ENCODE peak calls at places on chromosome 18, in ten cellular contexts. A, R, I, X, B, E, K, L, C and Z are unnamed samples.

GRCh38 chr18:47780011-47780725 is 150.3 kb downstream of the SMAD2 start:
- DNase-seq in A (no peak), R (no peak), I (no peak), X (no peak), B (no peak), E (no peak), K (no peak), L (no peak), C (no peak), Z (no peak)

GRCh38 chr18:79545255-79545654 is 134.3 kb upstream of the CTDP1 start:
- DNase-seq in A (no peak), R (no peak), I (no peak), X (no peak), B (peak), E (no peak), K (no peak), L (no peak), C (no peak), Z (no peak)

GRCh38 chr18:59814872-59815271 is 84.9 kb upstream of the PMAIP1 start:
- DNase-seq in A (peak), R (no peak), I (no peak), X (no peak), B (no peak), E (peak), K (no peak), L (no peak), C (no peak), Z (no peak)

GRCh38 chr18:51279367-51279984 is 82.0 kb upstream of the MEX3C start:
- DNase-seq in A (no peak), R (no peak), I (no peak), X (no peak), B (no peak), E (no peak), K (no peak), L (no peak), C (no peak), Z (peak)

GRCh38 chr18:63297678-63298392 is 21.7 kb downstream of the BCL2 start:
- DNase-seq in A (no peak), R (no peak), I (no peak), X (no peak), B (no peak), E (no peak), K (no peak), L (no peak), C (no peak), Z (no peak)

GRCh38 chr18:52435301-52435700 is 95.3 kb downstream of the DCC start:
- DNase-seq in A (no peak), R (peak), I (no peak), X (no peak), B (no peak), E (no peak), K (no peak), L (no peak), C (no peak), Z (no peak)

GRCh38 chr18:6546229-6546628 is 131.5 kb upstream of the L3MBTL4 start:
- DNase-seq in A (no peak), R (no peak), I (no peak), X (no peak), B (no peak), E (no peak), K (no peak), L (no peak), C (no peak), Z (no peak)

GRCh38 chr18:55781481-55781957 is 193.5 kb upstream of the TCF4 start:
- DNase-seq in A (peak), R (peak), I (peak), X (peak), B (no peak), E (peak), K (peak), L (peak), C (peak), Z (no peak)

GRCh38 chr18:13312515-13312914 is 94.0 kb downstream of the LDLRAD4 start:
- DNase-seq in A (no peak), R (no peak), I (no peak), X (no peak), B (no peak), E (no peak), K (no peak), L (no peak), C (no peak), Z (no peak)

GRCh38 chr18:45169610-45170009 is 445.7 kb upstream of the SLC14A2 start:
- DNase-seq in A (peak), R (no peak), I (no peak), X (no peak), B (no peak), E (peak), K (no peak), L (no peak), C (no peak), Z (no peak)

GRCh38 chr18:74233933-74234325 is 57.8 kb downstream of the CYB5A start:
- DNase-seq in A (no peak), R (no peak), I (no peak), X (no peak), B (no peak), E (no peak), K (no peak), L (no peak), C (no peak), Z (no peak)

GRCh38 chr18:5237083-5237722 is 40.1 kb upstream of the AKAIN1 start:
- DNase-seq in A (peak), R (peak), I (peak), X (no peak), B (no peak), E (no peak), K (peak), L (peak), C (no peak), Z (peak)

GRCh38 chr18:36446059-36446458 is 148.5 kb downstream of the FHOD3 start:
- DNase-seq in A (no peak), R (no peak), I (no peak), X (no peak), B (no peak), E (no peak), K (no peak), L (no peak), C (no peak), Z (no peak)

GRCh38 chr18:48902856-48903601 is 47.7 kb downstream of the SMAD7 start:
- DNase-seq in A (peak), R (no peak), I (no peak), X (peak), B (no peak), E (no peak), K (no peak), L (no peak), C (no peak), Z (peak)

GRCh38 chr18:22324191-22325131 is 93.3 kb downstream of the CTAGE1 start:
- DNase-seq in A (no peak), R (peak), I (no peak), X (peak), B (peak), E (no peak), K (peak), L (no peak), C (no peak), Z (no peak)

GRCh38 chr18:45325791-45326190 is 289.5 kb upstream of the SLC14A2 start:
- DNase-seq in A (no peak), R (no peak), I (no peak), X (no peak), B (no peak), E (no peak), K (no peak), L (no peak), C (no peak), Z (no peak)

GRCh38 chr18:47251289-47252120 is at the start of gene SKOR2:
- DNase-seq in A (no peak), R (peak), I (no peak), X (peak), B (no peak), E (no peak), K (no peak), L (no peak), C (no peak), Z (no peak)

GRCh38 chr18:15198116-15198389 is 450.1 kb downstream of the ANKRD30B start:
- DNase-seq in A (no peak), R (peak), I (no peak), X (no peak), B (no peak), E (no peak), K (no peak), L (no peak), C (no peak), Z (no peak)

GRCh38 chr18:70907673-70908072 is 618.8 kb downstream of the SOCS6 start:
- DNase-seq in A (no peak), R (peak), I (peak), X (peak), B (no peak), E (peak), K (no peak), L (no peak), C (peak), Z (no peak)

GRCh38 chr18:57561728-57562423 is 24.6 kb downstream of the FECH start:
- DNase-seq in A (peak), R (peak), I (peak), X (peak), B (no peak), E (peak), K (peak), L (no peak), C (peak), Z (peak)

GRCh38 chr18:10046178-10046807 is 132.5 kb downstream of the VAPA start:
- DNase-seq in A (no peak), R (no peak), I (no peak), X (no peak), B (peak), E (no peak), K (no peak), L (no peak), C (no peak), Z (no peak)

GRCh38 chr18:10142056-10142455 is 228.2 kb downstream of the VAPA start:
- DNase-seq in A (no peak), R (no peak), I (no peak), X (no peak), B (no peak), E (no peak), K (no peak), L (no peak), C (no peak), Z (no peak)

GRCh38 chr18:46320928-46321855 is 217.0 kb downstream of the HAUS1 start:
- DNase-seq in A (no peak), R (no peak), I (no peak), X (no peak), B (no peak), E (no peak), K (no peak), L (no peak), C (no peak), Z (no peak)

GRCh38 chr18:25538175-25538922 is 186.4 kb upstream of the ZNF521 start:
- DNase-seq in A (no peak), R (no peak), I (no peak), X (no peak), B (no peak), E (no peak), K (no peak), L (no peak), C (no peak), Z (no peak)

GRCh38 chr18:48364146-48364545 is 45.0 kb downstream of the ZBTB7C start:
- DNase-seq in A (no peak), R (no peak), I (no peak), X (no peak), B (no peak), E (no peak), K (no peak), L (no peak), C (no peak), Z (no peak)

GRCh38 chr18:23158058-23158457 is 22.8 kb downstream of the CABLES1 start:
- DNase-seq in A (no peak), R (no peak), I (no peak), X (no peak), B (no peak), E (no peak), K (no peak), L (no peak), C (no peak), Z (no peak)

GRCh38 chr18:63098014-63098981 is 221.3 kb downstream of the BCL2 start:
- DNase-seq in A (no peak), R (no peak), I (no peak), X (no peak), B (no peak), E (no peak), K (peak), L (no peak), C (no peak), Z (no peak)

GRCh38 chr18:31454066-31454708 is 6.6 kb downstream of the DSG3 start:
- DNase-seq in A (no peak), R (no peak), I (no peak), X (no peak), B (no peak), E (peak), K (no peak), L (no peak), C (no peak), Z (peak)

GRCh38 chr18:12302391-12303147 is 5.5 kb upstream of the TUBB6 start:
- DNase-seq in A (no peak), R (peak), I (no peak), X (no peak), B (no peak), E (no peak), K (no peak), L (no peak), C (no peak), Z (no peak)

GRCh38 chr18:41938445-41938844 is 16.6 kb upstream of the PIK3C3 start:
- DNase-seq in A (peak), R (no peak), I (no peak), X (no peak), B (no peak), E (peak), K (no peak), L (no peak), C (no peak), Z (no peak)

GRCh38 chr18:61870151-61870550 is 22.7 kb downstream of the RNF152 start:
- DNase-seq in A (peak), R (no peak), I (no peak), X (no peak), B (no peak), E (no peak), K (no peak), L (no peak), C (no peak), Z (no peak)

GRCh38 chr18:57728941-57729511 is 74.1 kb downstream of the ATP8B1 start:
- DNase-seq in A (no peak), R (no peak), I (no peak), X (no peak), B (peak), E (peak), K (no peak), L (no peak), C (no peak), Z (no peak)

GRCh38 chr18:63438181-63438580 is 15.9 kb upstream of the VPS4B start:
- DNase-seq in A (no peak), R (no peak), I (no peak), X (no peak), B (no peak), E (no peak), K (no peak), L (no peak), C (no peak), Z (no peak)